ENCODE peak calls at places on chromosomes 6 and 20, in five cellular contexts. G is lower leg skin, M is brain microvascular endothelial cell, E is breast epithelium, J is MM.1S. P is an unnamed sample.

GRCh38 chr6:130713144-130713543 is 114.1 kb upstream of the SMLR1 start:
- DNase-seq in G (no peak), M (no peak), E (no peak), J (no peak), P (no peak)

GRCh38 chr6:7882505-7883257 is 27.9 kb downstream of the TXNDC5 start:
- DNase-seq in G (no peak), M (no peak), E (no peak), J (no peak), P (no peak)

GRCh38 chr6:148293181-148293995 is 49.2 kb upstream of the SASH1 start:
- DNase-seq in G (no peak), M (no peak), E (no peak), J (no peak), P (no peak)

GRCh38 chr20:25623225-25623735 is 534 bp downstream of the NANP start:
- DNase-seq in G (peak), M (peak), E (no peak), J (peak), P (peak)

GRCh38 chr6:36120539-36120938 is 9.8 kb upstream of the MAPK13 start:
- DNase-seq in G (no peak), M (no peak), E (no peak), J (peak), P (no peak)

GRCh38 chr6:156617376-156617775 is 159.8 kb upstream of the ARID1B start:
- DNase-seq in G (no peak), M (peak), E (no peak), J (no peak), P (no peak)

GRCh38 chr20:434221-434620 is 26.1 kb downstream of the RBCK1 start:
- DNase-seq in G (peak), M (no peak), E (no peak), J (no peak), P (no peak)

GRCh38 chr20:45110301-45110700 is 4.7 kb downstream of the WFDC5 start:
- DNase-seq in G (no peak), M (no peak), E (no peak), J (no peak), P (no peak)

GRCh38 chr6:111759836-111760785 is 113.1 kb downstream of the FYN start:
- DNase-seq in G (no peak), M (peak), E (no peak), J (no peak), P (no peak)

GRCh38 chr20:45372646-45373352 is 5.3 kb downstream of the TP53TG5 start:
- DNase-seq in G (peak), M (no peak), E (no peak), J (no peak), P (no peak)

GRCh38 chr6:13234130-13234529 is 94.2 kb downstream of the TBC1D7 start:
- DNase-seq in G (no peak), M (no peak), E (no peak), J (no peak), P (no peak)

GRCh38 chr20:51750037-51750769 is 18.0 kb downstream of the ATP9A start:
- DNase-seq in G (peak), M (peak), E (peak), J (no peak), P (no peak)

GRCh38 chr20:63453029-63453523 is 19.4 kb downstream of the KCNQ2 start:
- DNase-seq in G (no peak), M (no peak), E (no peak), J (no peak), P (peak)

GRCh38 chr6:20841806-20842205 is 307.5 kb downstream of the CDKAL1 start:
- DNase-seq in G (no peak), M (no peak), E (no peak), J (no peak), P (no peak)

GRCh38 chr20:53224851-53225250 is 252.7 kb downstream of the TSHZ2 start:
- DNase-seq in G (no peak), M (no peak), E (no peak), J (no peak), P (no peak)

GRCh38 chr6:20952605-20953004 is 418.3 kb downstream of the CDKAL1 start:
- DNase-seq in G (no peak), M (peak), E (no peak), J (no peak), P (no peak)

GRCh38 chr20:10577648-10578047 is 96.2 kb downstream of the JAG1 start:
- DNase-seq in G (no peak), M (no peak), E (no peak), J (no peak), P (no peak)

GRCh38 chr6:14524319-14524718 is 406.7 kb downstream of the CD83 start:
- DNase-seq in G (no peak), M (peak), E (no peak), J (no peak), P (no peak)

GRCh38 chr20:60271597-60271996 is 313.4 kb downstream of the CDH26 start:
- DNase-seq in G (no peak), M (no peak), E (no peak), J (no peak), P (no peak)

GRCh38 chr6:31884528-31885035 is 5.8 kb upstream of the SLC44A4 start:
- DNase-seq in G (no peak), M (no peak), E (no peak), J (no peak), P (no peak)

GRCh38 chr20:38393259-38393658 is 41.9 kb downstream of the SNHG17 start:
- DNase-seq in G (no peak), M (no peak), E (no peak), J (no peak), P (no peak)

GRCh38 chr6:74657033-74657432 is 548.8 kb downstream of the COL12A1 start:
- DNase-seq in G (no peak), M (no peak), E (no peak), J (no peak), P (no peak)

GRCh38 chr20:50837532-50838321 is 42.9 kb downstream of the BCAS4 start:
- DNase-seq in G (no peak), M (peak), E (no peak), J (no peak), P (peak)

GRCh38 chr6:45480697-45481415 is 103.1 kb upstream of the SUPT3H start:
- DNase-seq in G (no peak), M (no peak), E (no peak), J (no peak), P (no peak)

GRCh38 chr6:20213271-20213798 is 1.1 kb upstream of the MBOAT1 start:
- DNase-seq in G (no peak), M (no peak), E (no peak), J (no peak), P (no peak)

GRCh38 chr20:45427236-45428149 is 11.6 kb downstream of the PIGT start:
- DNase-seq in G (no peak), M (no peak), E (no peak), J (no peak), P (no peak)

GRCh38 chr20:37833172-37833915 is 69.6 kb upstream of the VSTM2L start:
- DNase-seq in G (no peak), M (no peak), E (no peak), J (no peak), P (no peak)

GRCh38 chr20:53402233-53403005 is 191.2 kb downstream of the ZNF217 start:
- DNase-seq in G (no peak), M (no peak), E (no peak), J (no peak), P (no peak)

GRCh38 chr6:75170666-75171065 is 35.2 kb downstream of the COL12A1 start:
- DNase-seq in G (no peak), M (no peak), E (no peak), J (no peak), P (no peak)

GRCh38 chr6:105069821-105070445 is 109.9 kb downstream of the POPDC3 start:
- DNase-seq in G (no peak), M (no peak), E (no peak), J (no peak), P (no peak)

GRCh38 chr6:121688974-121689373 is 253.5 kb downstream of the GJA1 start:
- DNase-seq in G (no peak), M (no peak), E (no peak), J (no peak), P (no peak)

GRCh38 chr6:45026003-45026516 is 302.1 kb upstream of the RUNX2 start:
- DNase-seq in G (no peak), M (no peak), E (no peak), J (no peak), P (no peak)

GRCh38 chr6:154931741-154932424 is 63.2 kb upstream of the TIAM2 start:
- DNase-seq in G (no peak), M (no peak), E (no peak), J (no peak), P (no peak)

GRCh38 chr6:120005292-120005976 is 655.9 kb upstream of the MAN1A1 start:
- DNase-seq in G (no peak), M (no peak), E (no peak), J (no peak), P (no peak)

GRCh38 chr6:80543598-80544181 is 437.2 kb downstream of the BCKDHB start:
- DNase-seq in G (no peak), M (peak), E (no peak), J (no peak), P (no peak)

GRCh38 chr6:104718672-104719071 is 141.0 kb downstream of the HACE1 start:
- DNase-seq in G (no peak), M (no peak), E (no peak), J (no peak), P (no peak)

GRCh38 chr6:150345786-150346185 is 23.0 kb upstream of the IYD start:
- DNase-seq in G (peak), M (no peak), E (no peak), J (no peak), P (no peak)

GRCh38 chr6:42393339-42393738 is 58.4 kb downstream of the TRERF1 start:
- DNase-seq in G (peak), M (no peak), E (no peak), J (no peak), P (no peak)

GRCh38 chr6:42394151-42394550 is 57.6 kb downstream of the TRERF1 start:
- DNase-seq in G (peak), M (no peak), E (no peak), J (no peak), P (no peak)

GRCh38 chr6:42394881-42395620 is 56.7 kb downstream of the TRERF1 start:
- DNase-seq in G (peak), M (no peak), E (no peak), J (no peak), P (no peak)

GRCh38 chr6:42400031-42400760 is 51.5 kb downstream of the TRERF1 start:
- DNase-seq in G (peak), M (no peak), E (no peak), J (no peak), P (no peak)

GRCh38 chr6:42396720-42397119 is 55.0 kb downstream of the TRERF1 start:
- DNase-seq in G (peak), M (no peak), E (no peak), J (no peak), P (no peak)
- TF ChIP-seq CTCF in G (no peak), M (peak), E (no peak), J (no peak), P (no peak)

GRCh38 chr6:26550250-26550993 is 12.3 kb downstream of the HMGN4 start:
- DNase-seq in G (no peak), M (no peak), E (no peak), J (no peak), P (peak)
- TF ChIP-seq CTCF in G (no peak), M (peak), E (no peak), J (peak), P (no peak)

GRCh38 chr6:136866872-136867416 is 44.6 kb downstream of the PEX7 start:
- DNase-seq in G (no peak), M (peak), E (no peak), J (no peak), P (no peak)

GRCh38 chr6:136862662-136863061 is 40.3 kb downstream of the PEX7 start:
- DNase-seq in G (no peak), M (no peak), E (no peak), J (no peak), P (no peak)

GRCh38 chr6:136860043-136860442 is 37.7 kb downstream of the PEX7 start:
- DNase-seq in G (no peak), M (no peak), E (no peak), J (no peak), P (no peak)

GRCh38 chr6:136864676-136865075 is 42.3 kb downstream of the PEX7 start:
- DNase-seq in G (no peak), M (no peak), E (no peak), J (no peak), P (no peak)

GRCh38 chr6:136863752-136864151 is 41.4 kb downstream of the PEX7 start:
- DNase-seq in G (no peak), M (no peak), E (no peak), J (no peak), P (no peak)
- TF ChIP-seq CTCF in G (no peak), M (no peak), E (no peak), J (no peak), P (no peak)

DNA sequence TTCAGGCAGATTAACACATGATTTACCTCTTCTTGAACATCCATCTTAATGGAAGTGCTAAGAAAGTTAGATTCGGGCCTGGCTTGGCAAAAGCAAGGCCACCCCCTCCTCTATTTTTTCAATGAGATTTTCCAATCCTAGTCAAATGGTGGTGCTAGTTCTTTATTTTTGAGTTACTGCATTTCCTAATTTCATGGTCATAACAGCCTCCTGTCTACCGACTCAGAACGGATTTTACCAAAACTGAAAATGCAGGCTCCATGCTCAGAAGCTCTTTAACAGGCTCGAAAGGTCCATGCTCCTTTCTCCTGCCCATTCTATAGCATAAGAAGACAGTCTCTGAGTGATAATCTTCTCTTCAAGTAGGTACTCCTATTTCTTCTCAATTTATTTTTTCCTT is 117.2 kb upstream of the ESR1 start:
- DNase-seq in G (no peak), M (no peak), E (no peak), J (peak), P (peak)
- TF ChIP-seq CTCF in G (no peak), M (no peak), E (no peak), J (peak), P (no peak)

DNA sequence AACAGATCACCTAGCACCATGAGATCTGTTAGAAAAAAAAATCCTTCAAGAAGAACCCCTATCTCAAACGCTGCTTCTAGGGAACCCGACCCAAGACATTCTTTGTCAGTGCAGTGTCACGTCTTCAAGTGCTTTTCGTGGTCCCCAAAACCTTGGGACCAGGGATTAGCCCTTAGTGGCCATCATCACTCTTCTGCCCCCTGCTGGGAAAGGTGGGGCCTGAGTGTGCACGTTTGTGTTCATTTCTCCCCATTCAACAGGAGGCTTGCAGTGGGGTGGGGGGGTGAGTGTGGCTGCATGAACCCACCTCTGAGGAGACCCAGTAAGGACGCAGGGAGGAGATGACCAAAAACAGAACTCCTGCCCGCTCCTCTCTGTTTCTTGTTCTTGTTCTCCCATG is 218.2 kb upstream of the RNF24 start:
- DNase-seq in G (no peak), M (no peak), E (no peak), J (no peak), P (no peak)
- TF ChIP-seq CTCF in G (no peak), M (peak), E (no peak), J (peak), P (peak)

GRCh38 chr6:116373300-116373699 is 2.6 kb downstream of the DSE start:
- DNase-seq in G (no peak), M (no peak), E (no peak), J (no peak), P (no peak)

GRCh38 chr6:116375262-116375661 is 4.5 kb downstream of the DSE start:
- DNase-seq in G (no peak), M (no peak), E (no peak), J (no peak), P (no peak)

GRCh38 chr6:116376149-116376548 is 5.4 kb downstream of the DSE start:
- DNase-seq in G (no peak), M (no peak), E (no peak), J (no peak), P (no peak)

GRCh38 chr6:116373940-116374339 is 3.2 kb downstream of the DSE start:
- DNase-seq in G (no peak), M (no peak), E (no peak), J (no peak), P (no peak)

GRCh38 chr6:116374586-116374985 is 3.8 kb downstream of the DSE start:
- DNase-seq in G (no peak), M (no peak), E (no peak), J (no peak), P (no peak)
- TF ChIP-seq CTCF in G (no peak), M (no peak), E (no peak), J (no peak), P (no peak)

GRCh38 chr6:81752084-81752968 is at the start of gene TENT5A:
- DNase-seq in G (peak), M (peak), E (peak), J (peak), P (peak)
- TF ChIP-seq CTCF in G (no peak), M (peak), E (no peak), J (no peak), P (no peak)

GRCh38 chr6:99613705-99614429 is 7.2 kb downstream of the PRDM13 start:
- DNase-seq in G (no peak), M (no peak), E (no peak), J (peak), P (peak)
- TF ChIP-seq CTCF in G (no peak), M (no peak), E (no peak), J (no peak), P (no peak)

P was measured in GM13977.